ENCODE peak calls at places on chromosome 11, in five cellular contexts. One of them, this sample, is unnamed.

GRCh38 chr11:4032097-4032496 is 62.5 kb upstream of the RRM1 start:
- DNase-seq in right atrium auricular region: no peak
- DNase-seq in uterus: no peak
- DNase-seq in stomach: peak
- DNase-seq in heart left ventricle: no peak
- DNase-seq in this sample: no peak

GRCh38 chr11:84871116-84871515 is 756.0 kb downstream of the DLG2 start:
- DNase-seq in right atrium auricular region: no peak
- DNase-seq in uterus: no peak
- DNase-seq in heart left ventricle: no peak
- DNase-seq in stomach: no peak
- DNase-seq in this sample: no peak

GRCh38 chr11:71286701-71287643 is 34.6 kb upstream of the SHANK2 start:
- DNase-seq in stomach: peak
- DNase-seq in heart left ventricle: no peak
- DNase-seq in uterus: no peak
- DNase-seq in right atrium auricular region: no peak
- DNase-seq in this sample: peak

GRCh38 chr11:97607301-97608000 is 1217.6 kb downstream of the JRKL start:
- DNase-seq in right atrium auricular region: no peak
- DNase-seq in heart left ventricle: no peak
- DNase-seq in uterus: no peak
- DNase-seq in stomach: no peak
- DNase-seq in this sample: peak

GRCh38 chr11:123434262-123434661 is 4.2 kb downstream of the GRAMD1B start:
- DNase-seq in heart left ventricle: no peak
- DNase-seq in uterus: no peak
- DNase-seq in stomach: no peak
- DNase-seq in right atrium auricular region: no peak
- DNase-seq in this sample: peak

GRCh38 chr11:2268911-2269600 is 1.3 kb downstream of the ASCL2 start:
- DNase-seq in uterus: peak
- DNase-seq in right atrium auricular region: peak
- DNase-seq in heart left ventricle: peak
- DNase-seq in stomach: peak
- DNase-seq in this sample: peak

GRCh38 chr11:120548682-120549209 is 37.2 kb downstream of the GRIK4 start:
- DNase-seq in stomach: no peak
- DNase-seq in heart left ventricle: no peak
- DNase-seq in uterus: no peak
- DNase-seq in right atrium auricular region: no peak
- DNase-seq in this sample: no peak

GRCh38 chr11:26418391-26418790 is 86.5 kb downstream of the ANO3 start:
- DNase-seq in heart left ventricle: no peak
- DNase-seq in stomach: no peak
- DNase-seq in uterus: no peak
- DNase-seq in right atrium auricular region: no peak
- DNase-seq in this sample: no peak

GRCh38 chr11:25927391-25927790 is 404.5 kb upstream of the ANO3 start:
- DNase-seq in stomach: no peak
- DNase-seq in right atrium auricular region: no peak
- DNase-seq in uterus: no peak
- DNase-seq in heart left ventricle: no peak
- DNase-seq in this sample: peak

GRCh38 chr11:56698795-56699194 is at the start of gene OR9G1:
- DNase-seq in uterus: no peak
- DNase-seq in right atrium auricular region: no peak
- DNase-seq in stomach: no peak
- DNase-seq in heart left ventricle: no peak
- DNase-seq in this sample: no peak

GRCh38 chr11:9596926-9597325 is 23.5 kb downstream of the WEE1 start:
- DNase-seq in stomach: no peak
- DNase-seq in uterus: no peak
- DNase-seq in right atrium auricular region: no peak
- DNase-seq in heart left ventricle: no peak
- DNase-seq in this sample: no peak

GRCh38 chr11:99020324-99021225 is at the start of gene CNTN5:
- DNase-seq in heart left ventricle: peak
- DNase-seq in uterus: peak
- DNase-seq in right atrium auricular region: peak
- DNase-seq in stomach: no peak
- DNase-seq in this sample: peak

GRCh38 chr11:77068461-77069335 is 1.9 kb downstream of the CAPN5 start:
- DNase-seq in right atrium auricular region: no peak
- DNase-seq in uterus: no peak
- DNase-seq in heart left ventricle: peak
- DNase-seq in stomach: no peak
- DNase-seq in this sample: no peak
- H3K4me3 ChIP-seq in right atrium auricular region: no peak
- H3K4me3 ChIP-seq in uterus: no peak
- H3K4me3 ChIP-seq in heart left ventricle: no peak
- H3K4me3 ChIP-seq in stomach: peak
- H3K4me3 ChIP-seq in this sample: no peak

DNA sequence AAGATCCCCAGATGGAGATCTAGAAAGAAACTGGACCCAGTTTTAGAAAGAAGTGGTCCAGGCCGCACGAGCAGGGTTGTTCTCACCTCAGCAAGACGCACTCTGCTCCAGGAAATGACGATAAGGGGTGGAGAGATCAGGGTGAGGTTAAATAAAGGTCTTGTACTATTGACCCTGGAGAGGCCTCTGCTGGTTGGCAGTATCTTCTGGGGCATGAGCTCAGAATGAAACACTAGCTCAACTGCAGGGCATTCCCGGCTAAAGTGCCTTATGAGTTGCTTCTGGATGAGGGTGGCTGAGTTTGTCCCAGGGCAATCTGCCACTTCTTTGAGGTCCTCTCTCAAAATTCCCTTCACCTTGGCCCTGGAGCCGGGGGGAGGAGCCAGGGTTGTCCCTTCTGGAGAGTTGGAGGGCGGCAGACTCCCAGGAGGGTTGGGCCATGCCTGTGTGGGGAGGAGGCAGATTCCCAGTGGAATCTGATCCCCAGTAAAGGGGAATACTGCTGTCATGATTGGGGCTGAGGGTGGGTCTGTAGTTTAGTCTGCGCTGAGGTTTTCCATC is 10.9 kb downstream of the USP2 start:
- DNase-seq in stomach: no peak
- DNase-seq in right atrium auricular region: no peak
- DNase-seq in uterus: peak
- DNase-seq in heart left ventricle: peak
- DNase-seq in this sample: no peak
- H3K4me3 ChIP-seq in stomach: no peak
- H3K4me3 ChIP-seq in right atrium auricular region: no peak
- H3K4me3 ChIP-seq in uterus: no peak
- H3K4me3 ChIP-seq in heart left ventricle: no peak
- H3K4me3 ChIP-seq in this sample: no peak

DNA sequence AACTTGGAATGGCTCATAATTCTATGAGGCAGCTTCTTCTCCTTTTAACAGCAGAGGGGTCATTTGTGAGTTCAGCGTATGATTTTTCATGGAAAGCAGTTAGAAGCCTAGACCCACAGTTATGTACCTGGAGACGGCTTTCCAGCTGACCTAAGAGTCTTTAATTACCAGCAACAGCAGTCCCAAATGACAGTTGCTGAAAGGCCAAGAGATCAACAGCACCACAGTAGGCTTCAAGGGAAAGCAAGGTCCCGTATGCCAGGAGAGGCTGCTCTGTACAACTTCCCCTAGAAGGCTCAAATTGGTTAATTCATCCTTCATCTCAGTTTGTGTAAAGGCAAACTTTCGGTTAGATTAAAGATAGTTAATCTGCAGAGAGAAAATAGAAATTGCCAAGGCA is 363.0 kb downstream of the SOX6 start:
- DNase-seq in stomach: no peak
- DNase-seq in right atrium auricular region: no peak
- DNase-seq in heart left ventricle: no peak
- DNase-seq in uterus: no peak
- DNase-seq in this sample: no peak
- H3K4me3 ChIP-seq in stomach: no peak
- H3K4me3 ChIP-seq in right atrium auricular region: no peak
- H3K4me3 ChIP-seq in heart left ventricle: no peak
- H3K4me3 ChIP-seq in uterus: no peak
- H3K4me3 ChIP-seq in this sample: no peak

GRCh38 chr11:36565033-36565610 is 2.7 kb upstream of the RAG1 start:
- DNase-seq in heart left ventricle: no peak
- DNase-seq in stomach: no peak
- DNase-seq in right atrium auricular region: no peak
- DNase-seq in uterus: no peak
- DNase-seq in this sample: no peak
- H3K4me3 ChIP-seq in heart left ventricle: peak
- H3K4me3 ChIP-seq in stomach: peak
- H3K4me3 ChIP-seq in right atrium auricular region: peak
- H3K4me3 ChIP-seq in uterus: no peak
- H3K4me3 ChIP-seq in this sample: no peak

GRCh38 chr11:122179966-122180365 is 64.0 kb upstream of the BLID start:
- DNase-seq in stomach: no peak
- DNase-seq in heart left ventricle: no peak
- DNase-seq in uterus: no peak
- DNase-seq in right atrium auricular region: no peak
- DNase-seq in this sample: no peak
- H3K4me3 ChIP-seq in stomach: no peak
- H3K4me3 ChIP-seq in heart left ventricle: no peak
- H3K4me3 ChIP-seq in uterus: no peak
- H3K4me3 ChIP-seq in right atrium auricular region: no peak
- H3K4me3 ChIP-seq in this sample: peak

This sample was measured in fibroblast of pulmonary artery.